ENCODE peak calls at places on chromosomes 6 and 20, in four cellular contexts. One of them, this sample, is unnamed.

GRCh38 chr6:111837641-111838500 is 35.4 kb downstream of the FYN start:
- DNase-seq in tibial nerve: no peak
- DNase-seq in CD8-positive, alpha-beta T cell: peak
- DNase-seq in H9: no peak
- DNase-seq in this sample: no peak

GRCh38 chr6:170093658-170094596 is 197.0 kb downstream of the DLL1 start:
- DNase-seq in tibial nerve: no peak
- DNase-seq in CD8-positive, alpha-beta T cell: no peak
- DNase-seq in H9: peak
- DNase-seq in this sample: no peak

GRCh38 chr20:2708665-2709064 is 16.1 kb downstream of the EBF4 start:
- DNase-seq in tibial nerve: no peak
- DNase-seq in CD8-positive, alpha-beta T cell: no peak
- DNase-seq in H9: no peak
- DNase-seq in this sample: no peak

GRCh38 chr6:18368277-18369105 is 18.7 kb upstream of the RNF144B start:
- DNase-seq in tibial nerve: no peak
- DNase-seq in CD8-positive, alpha-beta T cell: no peak
- DNase-seq in H9: no peak
- DNase-seq in this sample: no peak

GRCh38 chr6:138443979-138444378 is 40.0 kb downstream of the HEBP2 start:
- DNase-seq in tibial nerve: no peak
- DNase-seq in CD8-positive, alpha-beta T cell: no peak
- DNase-seq in H9: no peak
- DNase-seq in this sample: no peak

GRCh38 chr6:70676821-70677220 is 9.1 kb downstream of the SMAP1 start:
- DNase-seq in tibial nerve: no peak
- DNase-seq in CD8-positive, alpha-beta T cell: no peak
- DNase-seq in H9: no peak
- DNase-seq in this sample: no peak

GRCh38 chr6:46788791-46789190 is 4.4 kb upstream of the MEP1A start:
- DNase-seq in tibial nerve: no peak
- DNase-seq in CD8-positive, alpha-beta T cell: no peak
- DNase-seq in H9: no peak
- DNase-seq in this sample: no peak

GRCh38 chr6:170139531-170139930 is 151.3 kb downstream of the DLL1 start:
- DNase-seq in tibial nerve: no peak
- DNase-seq in CD8-positive, alpha-beta T cell: no peak
- DNase-seq in H9: no peak
- DNase-seq in this sample: no peak

GRCh38 chr6:121055572-121056163 is 278.6 kb downstream of the TBC1D32 start:
- DNase-seq in tibial nerve: no peak
- DNase-seq in CD8-positive, alpha-beta T cell: no peak
- DNase-seq in H9: no peak
- DNase-seq in this sample: peak

GRCh38 chr6:44222486-44222986 is 859 bp upstream of the SLC29A1 start:
- DNase-seq in tibial nerve: no peak
- DNase-seq in CD8-positive, alpha-beta T cell: no peak
- DNase-seq in H9: no peak
- DNase-seq in this sample: no peak

GRCh38 chr6:136594671-136595070 is 44.4 kb upstream of the MAP7 start:
- DNase-seq in tibial nerve: no peak
- DNase-seq in CD8-positive, alpha-beta T cell: no peak
- DNase-seq in H9: no peak
- DNase-seq in this sample: no peak

GRCh38 chr20:19968488-19969073 is 48.6 kb upstream of the NAA20 start:
- DNase-seq in tibial nerve: no peak
- DNase-seq in CD8-positive, alpha-beta T cell: no peak
- DNase-seq in H9: no peak
- DNase-seq in this sample: peak

GRCh38 chr6:14965340-14966102 is 280.3 kb upstream of the JARID2 start:
- DNase-seq in tibial nerve: no peak
- DNase-seq in CD8-positive, alpha-beta T cell: no peak
- DNase-seq in H9: no peak
- DNase-seq in this sample: no peak

GRCh38 chr6:152124432-152125074 is 317.1 kb downstream of the ESR1 start:
- DNase-seq in tibial nerve: no peak
- DNase-seq in CD8-positive, alpha-beta T cell: no peak
- DNase-seq in H9: no peak
- DNase-seq in this sample: peak

GRCh38 chr6:57974653-57975052 is 657.2 kb downstream of the PRIM2 start:
- DNase-seq in tibial nerve: no peak
- DNase-seq in CD8-positive, alpha-beta T cell: no peak
- DNase-seq in H9: no peak
- DNase-seq in this sample: no peak

GRCh38 chr20:54061106-54061881 is 9.1 kb downstream of the BCAS1 start:
- DNase-seq in tibial nerve: no peak
- DNase-seq in CD8-positive, alpha-beta T cell: no peak
- DNase-seq in H9: no peak
- DNase-seq in this sample: peak

GRCh38 chr20:54054516-54054915 is 15.9 kb downstream of the BCAS1 start:
- DNase-seq in tibial nerve: no peak
- DNase-seq in CD8-positive, alpha-beta T cell: no peak
- DNase-seq in H9: no peak
- DNase-seq in this sample: no peak

GRCh38 chr20:54059691-54060364 is 10.6 kb downstream of the BCAS1 start:
- DNase-seq in tibial nerve: no peak
- DNase-seq in CD8-positive, alpha-beta T cell: no peak
- DNase-seq in H9: no peak
- DNase-seq in this sample: no peak

GRCh38 chr20:54058420-54059139 is 11.8 kb downstream of the BCAS1 start:
- DNase-seq in tibial nerve: no peak
- DNase-seq in CD8-positive, alpha-beta T cell: no peak
- DNase-seq in H9: no peak
- DNase-seq in this sample: no peak

DNA sequence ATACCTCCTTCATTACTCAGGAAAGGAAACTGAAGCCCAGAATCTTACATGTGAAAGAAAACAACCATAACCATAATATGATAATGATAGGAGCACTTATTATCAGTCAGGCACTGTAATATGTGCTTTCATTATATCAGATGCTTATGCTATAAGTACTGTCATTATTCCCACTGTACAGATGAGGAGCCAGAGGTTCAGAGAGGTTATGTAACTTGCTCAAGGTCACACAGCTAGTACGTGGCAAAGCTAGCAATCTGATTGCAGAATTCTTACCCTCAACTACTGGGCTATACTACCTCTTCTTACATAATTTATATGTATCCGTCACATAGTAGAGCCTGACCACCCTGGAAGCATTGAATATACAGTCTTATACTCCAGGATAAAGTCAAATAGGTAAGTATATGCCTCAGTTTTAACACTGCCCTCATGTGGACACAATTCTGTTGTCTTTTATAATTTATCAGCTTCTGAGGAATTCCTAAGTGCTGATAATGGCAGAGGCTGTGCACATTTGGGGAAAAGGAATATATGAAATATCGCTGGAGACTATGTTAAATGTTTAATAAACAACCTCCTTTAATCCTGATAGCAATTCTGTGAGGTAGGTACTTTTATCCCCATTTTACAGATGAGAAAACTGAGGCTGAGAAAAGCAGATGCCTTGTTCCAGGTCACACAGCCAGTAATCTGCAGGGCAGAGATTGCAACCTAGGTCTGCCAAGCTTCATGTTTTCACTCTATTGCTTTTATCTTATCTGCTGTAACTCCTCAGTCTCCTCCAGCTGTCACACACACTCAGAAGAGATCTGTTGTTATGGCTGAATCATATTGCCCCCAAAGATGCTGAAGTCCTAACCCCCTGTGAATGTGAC is 13.4 kb downstream of the BCAS1 start:
- DNase-seq in tibial nerve: no peak
- DNase-seq in CD8-positive, alpha-beta T cell: no peak
- DNase-seq in H9: no peak
- DNase-seq in this sample: no peak
- TF ChIP-seq CTCF in tibial nerve: no peak
- TF ChIP-seq CTCF in CD8-positive, alpha-beta T cell: no peak
- TF ChIP-seq CTCF in H9: peak
- TF ChIP-seq CTCF in this sample: no peak

GRCh38 chr6:54878705-54879104 is 32.1 kb downstream of the FAM83B start:
- DNase-seq in tibial nerve: no peak
- DNase-seq in CD8-positive, alpha-beta T cell: no peak
- DNase-seq in H9: no peak
- DNase-seq in this sample: peak
- TF ChIP-seq CTCF in tibial nerve: no peak
- TF ChIP-seq CTCF in CD8-positive, alpha-beta T cell: no peak
- TF ChIP-seq CTCF in H9: peak
- TF ChIP-seq CTCF in this sample: peak

DNA sequence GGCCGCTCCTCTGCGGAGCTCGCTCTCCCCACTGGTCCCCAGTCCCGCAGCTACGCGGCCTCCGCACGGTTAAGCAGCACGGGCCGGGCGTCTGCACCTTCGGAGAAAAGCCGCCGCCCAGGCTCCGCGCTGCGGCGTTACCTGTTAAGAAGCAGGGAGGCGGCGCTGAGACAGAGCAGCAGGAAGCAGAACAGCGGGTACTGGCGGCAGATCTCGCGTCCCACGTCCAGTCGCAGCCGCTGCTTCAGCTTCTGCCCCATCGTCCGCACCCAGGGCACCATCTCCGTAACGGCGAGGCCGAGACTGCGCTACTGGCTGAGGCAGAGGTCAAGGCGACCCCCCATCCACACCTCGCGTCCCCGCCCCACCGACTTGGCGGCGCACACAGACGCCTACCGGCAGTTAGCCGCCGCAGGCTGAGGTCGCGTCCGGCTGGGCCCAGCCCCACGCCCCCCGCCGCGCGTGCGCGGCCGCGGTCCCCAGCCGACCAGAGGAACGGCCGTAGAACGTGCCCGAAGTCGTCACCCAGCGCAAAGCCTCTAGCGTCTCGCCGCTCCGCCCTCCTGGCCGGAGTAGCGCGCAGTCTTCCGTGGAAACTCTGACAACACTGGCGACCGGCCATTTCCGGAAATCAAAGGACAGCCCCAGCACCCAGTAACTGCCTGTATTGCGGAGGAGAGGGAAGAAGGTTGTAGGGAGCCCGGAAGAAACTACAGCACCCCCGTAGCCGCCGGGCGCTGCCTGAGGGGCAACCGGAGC is at the start of gene SNX14:
- DNase-seq in tibial nerve: peak
- DNase-seq in CD8-positive, alpha-beta T cell: peak
- DNase-seq in H9: peak
- DNase-seq in this sample: peak
- TF ChIP-seq CTCF in tibial nerve: no peak
- TF ChIP-seq CTCF in CD8-positive, alpha-beta T cell: no peak
- TF ChIP-seq CTCF in H9: peak
- TF ChIP-seq CTCF in this sample: no peak

GRCh38 chr6:4163408-4163807 is 28.0 kb upstream of the ECI2 start:
- DNase-seq in tibial nerve: no peak
- DNase-seq in CD8-positive, alpha-beta T cell: no peak
- DNase-seq in H9: no peak
- DNase-seq in this sample: no peak

GRCh38 chr6:4162345-4162744 is 27.0 kb upstream of the ECI2 start:
- DNase-seq in tibial nerve: no peak
- DNase-seq in CD8-positive, alpha-beta T cell: no peak
- DNase-seq in H9: no peak
- DNase-seq in this sample: no peak

GRCh38 chr6:4164456-4164855 is 29.1 kb upstream of the ECI2 start:
- DNase-seq in tibial nerve: no peak
- DNase-seq in CD8-positive, alpha-beta T cell: no peak
- DNase-seq in H9: no peak
- DNase-seq in this sample: no peak

GRCh38 chr6:4167123-4167522 is 31.7 kb upstream of the ECI2 start:
- DNase-seq in tibial nerve: no peak
- DNase-seq in CD8-positive, alpha-beta T cell: no peak
- DNase-seq in H9: no peak
- DNase-seq in this sample: no peak

DNA sequence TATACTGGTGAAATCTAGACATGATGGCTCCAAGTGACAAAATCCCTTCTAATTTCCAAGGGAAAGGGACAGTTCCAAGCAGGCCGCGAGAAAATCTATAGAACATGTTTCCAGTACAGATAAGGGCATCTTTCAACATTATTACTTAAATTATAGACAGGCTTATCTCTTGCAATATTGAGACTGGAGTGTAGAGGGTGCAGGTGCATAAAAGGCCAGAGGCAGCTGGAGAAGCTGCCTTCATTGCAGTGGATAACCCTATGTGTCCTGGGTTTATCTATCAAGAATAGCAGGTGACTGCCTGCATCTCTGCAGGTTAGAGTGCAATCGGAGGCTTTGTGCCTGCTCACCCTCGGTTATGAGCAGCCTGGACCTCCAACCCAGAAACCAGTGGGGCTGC is 28.7 kb upstream of the ECI2 start:
- DNase-seq in tibial nerve: no peak
- DNase-seq in CD8-positive, alpha-beta T cell: no peak
- DNase-seq in H9: no peak
- DNase-seq in this sample: no peak
- TF ChIP-seq CTCF in tibial nerve: no peak
- TF ChIP-seq CTCF in CD8-positive, alpha-beta T cell: no peak
- TF ChIP-seq CTCF in H9: no peak
- TF ChIP-seq CTCF in this sample: no peak

GRCh38 chr6:165701005-165701404 is 38.0 kb upstream of the PDE10A start:
- DNase-seq in tibial nerve: no peak
- DNase-seq in CD8-positive, alpha-beta T cell: no peak
- DNase-seq in H9: no peak
- DNase-seq in this sample: no peak
- TF ChIP-seq CTCF in tibial nerve: no peak
- TF ChIP-seq CTCF in CD8-positive, alpha-beta T cell: no peak
- TF ChIP-seq CTCF in H9: no peak
- TF ChIP-seq CTCF in this sample: no peak

DNA sequence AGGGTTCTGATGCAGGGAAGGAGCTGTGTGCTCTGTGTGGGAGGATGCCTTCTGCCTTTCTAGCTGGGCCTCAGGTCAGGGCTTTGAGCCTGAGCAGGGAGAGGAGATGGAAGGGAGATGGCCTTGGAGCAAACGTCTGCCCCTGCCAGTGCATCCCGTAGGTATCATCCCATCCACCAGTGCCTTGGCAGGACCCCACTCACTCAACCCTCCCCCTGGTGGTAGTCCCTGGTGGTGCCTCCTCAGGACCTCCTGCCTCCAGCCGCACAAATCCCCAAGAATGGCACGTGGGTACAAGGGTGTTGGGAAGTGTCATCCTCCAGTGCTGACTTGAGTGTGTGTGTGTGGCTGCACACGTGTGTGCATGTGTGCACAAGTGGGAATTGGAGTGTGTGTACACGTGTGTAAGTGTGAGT is 23.1 kb upstream of the MICB start:
- DNase-seq in tibial nerve: no peak
- DNase-seq in CD8-positive, alpha-beta T cell: no peak
- DNase-seq in H9: peak
- DNase-seq in this sample: no peak
- TF ChIP-seq CTCF in tibial nerve: no peak
- TF ChIP-seq CTCF in CD8-positive, alpha-beta T cell: peak
- TF ChIP-seq CTCF in H9: peak
- TF ChIP-seq CTCF in this sample: no peak